ENCODE peak calls at places on chromosomes 12 and 14, in seven cellular contexts. H is mucosa of descending colon, V is uterus, U is choroid plexus epithelial cell, X is AG10803, Y is retinal pigment epithelial cell, J is progenitor cell of endocrine pancreas. F is an unnamed sample.

GRCh38 chr14:43155924-43156323 is 1351.2 kb downstream of the FSCB start:
- DNase-seq in H (no peak), V (no peak), U (no peak), X (no peak), Y (no peak), J (no peak), F (no peak)

GRCh38 chr12:2654311-2654710 is 140.5 kb upstream of the FKBP4 start:
- DNase-seq in H (no peak), V (no peak), U (no peak), X (no peak), Y (no peak), J (no peak), F (no peak)

GRCh38 chr14:102390486-102390885 is 27.7 kb downstream of the TECPR2 start:
- DNase-seq in H (no peak), V (no peak), U (peak), X (no peak), Y (no peak), J (no peak), F (no peak)

GRCh38 chr12:56808954-56809353 is 45.8 kb downstream of the HSD17B6 start:
- DNase-seq in H (no peak), V (no peak), U (peak), X (no peak), Y (no peak), J (no peak), F (peak)

GRCh38 chr14:100633406-100633805 is 46.2 kb upstream of the BEGAIN start:
- DNase-seq in H (peak), V (no peak), U (no peak), X (no peak), Y (no peak), J (no peak), F (no peak)

GRCh38 chr12:68887641-68888040 is 45.3 kb downstream of the CPM start:
- DNase-seq in H (no peak), V (no peak), U (no peak), X (no peak), Y (no peak), J (no peak), F (no peak)

GRCh38 chr12:29427964-29428363 is 47.0 kb upstream of the ERGIC2 start:
- DNase-seq in H (no peak), V (no peak), U (peak), X (no peak), Y (no peak), J (no peak), F (no peak)

GRCh38 chr12:112978163-112979081 is at the start of gene OAS2:
- DNase-seq in H (peak), V (peak), U (peak), X (peak), Y (no peak), J (no peak), F (peak)

GRCh38 chr14:75016815-75017214 is 14.1 kb downstream of the EIF2B2 start:
- DNase-seq in H (no peak), V (no peak), U (no peak), X (no peak), Y (no peak), J (no peak), F (no peak)

GRCh38 chr12:47882796-47883546 is 21.8 kb downstream of the VDR start:
- DNase-seq in H (peak), V (no peak), U (no peak), X (no peak), Y (no peak), J (no peak), F (no peak)

GRCh38 chr12:51760231-51760630 is 88.3 kb downstream of the FIGNL2 start:
- DNase-seq in H (no peak), V (no peak), U (no peak), X (no peak), Y (no peak), J (no peak), F (peak)

GRCh38 chr14:102938191-102938590 is 15.7 kb downstream of the AMN start:
- DNase-seq in H (peak), V (no peak), U (no peak), X (no peak), Y (no peak), J (no peak), F (no peak)

GRCh38 chr14:71551291-71551955 is 380.8 kb upstream of the RGS6 start:
- DNase-seq in H (no peak), V (no peak), U (peak), X (peak), Y (no peak), J (no peak), F (peak)

GRCh38 chr14:80930095-80930494 is 11.4 kb downstream of the CEP128 start:
- DNase-seq in H (no peak), V (no peak), U (no peak), X (no peak), Y (no peak), J (no peak), F (no peak)

GRCh38 chr14:80926706-80927384 is 14.7 kb downstream of the CEP128 start:
- DNase-seq in H (no peak), V (no peak), U (peak), X (peak), Y (no peak), J (no peak), F (peak)

GRCh38 chr14:80930836-80931389 is 10.6 kb downstream of the CEP128 start:
- DNase-seq in H (no peak), V (no peak), U (peak), X (peak), Y (peak), J (no peak), F (peak)

GRCh38 chr14:80924365-80925103 is 17.0 kb downstream of the CEP128 start:
- DNase-seq in H (no peak), V (no peak), U (no peak), X (no peak), Y (no peak), J (no peak), F (no peak)

DNA sequence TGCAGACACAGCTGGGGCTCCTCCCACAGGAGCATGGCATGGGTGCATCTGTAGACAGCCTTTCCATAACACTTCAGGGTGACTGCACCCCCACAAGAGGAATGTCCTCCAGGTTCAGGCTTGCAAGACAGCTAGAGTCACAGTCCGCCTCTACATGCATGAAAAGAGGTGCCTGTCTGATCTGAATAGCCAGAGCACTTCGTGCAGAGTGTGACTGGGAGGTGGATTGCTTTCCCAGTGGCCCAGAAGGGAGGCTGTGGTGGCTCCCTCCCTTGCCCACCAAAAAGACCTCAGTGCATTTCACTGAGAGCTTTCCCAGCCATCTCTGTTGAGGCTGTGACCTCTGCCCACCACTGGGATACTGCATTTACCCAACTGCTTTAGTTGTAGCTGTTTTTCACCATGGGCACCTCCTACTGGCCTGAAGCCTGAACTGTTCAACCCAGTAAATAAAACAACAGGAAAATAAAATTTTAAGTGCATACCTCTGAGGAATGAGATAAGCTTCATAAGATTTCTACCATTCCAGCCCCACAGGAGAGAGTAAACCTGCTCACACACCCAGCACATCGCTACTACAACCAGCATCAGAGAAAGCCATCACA is 14.1 kb downstream of the CEP128 start:
- DNase-seq in H (no peak), V (no peak), U (no peak), X (no peak), Y (no peak), J (no peak), F (no peak)
- TF ChIP-seq CTCF in H (no peak), V (no peak), U (peak), X (no peak), Y (peak), J (peak), F (peak)

DNA sequence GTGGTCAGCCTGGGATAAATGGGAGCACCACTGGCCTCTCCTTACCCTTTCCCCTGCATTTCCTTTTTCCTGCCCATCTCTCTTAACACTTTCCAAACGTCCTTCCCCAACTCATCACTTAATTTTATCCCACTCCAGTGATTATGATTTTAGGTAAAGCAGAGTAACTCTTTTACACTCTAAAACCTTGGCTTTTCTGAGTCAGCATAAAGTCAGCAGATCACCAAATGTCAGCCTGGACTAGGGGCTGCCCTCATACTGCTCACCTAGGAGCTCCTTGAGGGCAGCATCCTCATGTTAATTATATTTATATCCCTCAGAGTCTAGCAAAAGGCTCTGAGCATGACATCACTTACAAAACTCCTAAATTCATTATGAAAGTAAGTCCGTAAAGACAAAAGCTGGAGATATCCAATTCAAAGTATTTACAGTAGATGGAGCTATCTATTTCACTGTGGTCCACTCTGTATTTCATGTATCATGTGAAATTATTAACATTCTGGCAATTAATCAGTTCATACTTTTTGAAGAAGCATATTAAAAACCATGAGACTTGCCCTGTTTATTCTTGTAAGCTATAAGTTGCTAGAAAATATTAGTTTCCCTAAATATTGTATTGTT is 17.0 kb upstream of the DICER1 start:
- DNase-seq in H (no peak), V (no peak), U (peak), X (peak), Y (no peak), J (no peak), F (no peak)
- TF ChIP-seq CTCF in H (no peak), V (no peak), U (peak), X (peak), Y (peak), J (no peak), F (peak)

DNA sequence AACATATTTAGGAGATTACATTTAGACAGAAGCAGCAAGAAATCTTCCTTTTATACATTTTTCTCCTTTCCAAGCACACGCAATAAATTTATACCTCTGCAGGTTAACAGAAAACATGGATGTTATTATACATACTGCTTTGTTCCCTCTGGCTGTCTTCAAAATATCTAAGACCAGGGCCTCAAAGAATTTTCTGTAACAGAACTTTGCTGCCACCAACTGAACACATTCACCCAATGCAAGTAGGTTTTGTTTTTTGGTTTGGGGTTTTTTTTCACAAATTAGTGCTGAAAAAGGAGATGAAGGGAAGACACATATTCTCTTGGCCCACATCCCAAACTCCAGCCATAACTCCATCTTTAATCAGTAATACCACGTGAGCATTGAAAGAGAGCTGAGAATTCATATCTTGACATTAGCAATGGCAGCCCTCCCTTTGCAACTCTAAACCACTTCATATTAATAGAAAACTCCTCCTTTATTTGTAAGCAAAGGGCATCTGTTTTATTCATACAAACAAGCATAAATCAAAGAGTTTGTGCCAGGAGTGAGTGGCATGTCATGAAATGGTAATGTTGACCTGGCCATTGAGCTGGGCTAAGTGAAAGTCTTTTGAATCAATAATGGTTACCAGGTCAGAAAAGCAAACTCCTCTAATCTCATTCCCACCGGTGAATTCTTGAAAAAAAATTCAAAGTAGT is 150.8 kb upstream of the FSCB start:
- DNase-seq in H (no peak), V (no peak), U (peak), X (no peak), Y (peak), J (no peak), F (no peak)
- TF ChIP-seq CTCF in H (no peak), V (peak), U (no peak), X (no peak), Y (peak), J (peak), F (no peak)

GRCh38 chr12:123233505-123234299 is 466 bp downstream of the MTRFR start:
- DNase-seq in H (peak), V (no peak), U (peak), X (no peak), Y (no peak), J (no peak), F (no peak)
- TF ChIP-seq CTCF in H (no peak), V (no peak), U (peak), X (no peak), Y (peak), J (no peak), F (no peak)

GRCh38 chr14:93115069-93115919 is 431 bp downstream of the ITPK1 start:
- DNase-seq in H (peak), V (peak), U (peak), X (peak), Y (peak), J (peak), F (peak)
- TF ChIP-seq CTCF in H (peak), V (peak), U (no peak), X (no peak), Y (no peak), J (no peak), F (no peak)

GRCh38 chr12:50182461-50182860 is 15.3 kb upstream of the CERS5 start:
- DNase-seq in H (no peak), V (no peak), U (no peak), X (no peak), Y (no peak), J (no peak), F (no peak)
- TF ChIP-seq CTCF in H (no peak), V (no peak), U (no peak), X (no peak), Y (peak), J (no peak), F (peak)

DNA sequence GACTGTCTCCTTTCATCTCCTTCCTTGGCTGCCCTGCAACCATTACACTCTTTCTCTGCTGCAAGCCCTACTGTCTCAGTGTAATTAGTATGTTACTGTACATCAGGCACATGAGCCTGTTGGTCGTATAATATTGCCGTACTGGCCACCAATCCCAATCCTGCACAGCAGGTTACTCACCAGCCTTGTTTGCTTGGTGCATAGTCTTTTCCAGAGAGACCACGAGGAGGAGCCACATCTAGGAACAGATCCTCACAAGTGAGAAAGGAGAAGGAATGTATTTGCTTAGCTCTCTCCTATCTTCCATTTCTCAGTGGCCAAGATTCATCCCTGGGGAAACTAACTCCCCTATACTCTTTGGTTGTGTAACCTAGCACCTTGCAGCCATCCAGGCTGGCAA is 33.0 kb upstream of the BICDL1 start:
- DNase-seq in H (no peak), V (no peak), U (peak), X (no peak), Y (no peak), J (no peak), F (no peak)
- TF ChIP-seq CTCF in H (no peak), V (no peak), U (no peak), X (no peak), Y (no peak), J (no peak), F (peak)

GRCh38 chr12:109432842-109433304 is 44.2 kb downstream of the KCTD10 start:
- DNase-seq in H (peak), V (peak), U (peak), X (peak), Y (peak), J (peak), F (peak)

GRCh38 chr12:109435428-109436180 is 41.5 kb downstream of the KCTD10 start:
- DNase-seq in H (no peak), V (no peak), U (no peak), X (no peak), Y (no peak), J (no peak), F (no peak)

GRCh38 chr12:109432431-109432830 is 44.7 kb downstream of the KCTD10 start:
- DNase-seq in H (no peak), V (no peak), U (no peak), X (no peak), Y (no peak), J (no peak), F (no peak)

GRCh38 chr12:109434556-109434955 is 42.5 kb downstream of the KCTD10 start:
- DNase-seq in H (no peak), V (no peak), U (no peak), X (no peak), Y (no peak), J (no peak), F (no peak)

DNA sequence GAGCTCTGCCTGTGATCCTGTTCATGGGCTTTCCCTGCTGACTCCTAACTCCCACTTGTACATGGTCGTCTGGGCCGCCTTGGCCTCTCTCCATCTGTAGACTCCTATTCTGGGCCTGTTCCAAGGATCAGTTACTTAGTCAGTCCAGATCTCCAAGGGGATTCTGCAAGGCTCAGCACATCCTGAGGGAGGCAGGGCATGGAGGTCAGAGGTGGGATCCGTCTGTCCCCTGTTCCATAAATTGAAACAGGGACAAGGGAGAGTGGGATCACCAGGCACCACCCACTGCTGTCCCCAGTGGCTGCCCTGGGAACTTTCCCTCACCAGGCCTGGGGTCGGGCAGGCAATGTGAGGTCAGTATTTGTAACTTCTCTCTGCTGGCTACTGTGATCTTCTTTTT is 43.5 kb downstream of the KCTD10 start:
- DNase-seq in H (no peak), V (no peak), U (no peak), X (no peak), Y (no peak), J (no peak), F (no peak)
- TF ChIP-seq CTCF in H (no peak), V (no peak), U (peak), X (peak), Y (peak), J (peak), F (peak)

GRCh38 chr14:90839889-90840266 is 23.6 kb upstream of the TTC7B start:
- DNase-seq in H (no peak), V (no peak), U (no peak), X (no peak), Y (no peak), J (no peak), F (no peak)

GRCh38 chr14:90842726-90843125 is 26.5 kb upstream of the TTC7B start:
- DNase-seq in H (no peak), V (no peak), U (no peak), X (no peak), Y (no peak), J (no peak), F (no peak)

GRCh38 chr14:90836692-90837063 is 20.4 kb upstream of the TTC7B start:
- DNase-seq in H (no peak), V (peak), U (no peak), X (no peak), Y (no peak), J (no peak), F (no peak)

GRCh38 chr14:90837355-90837754 is 21.1 kb upstream of the TTC7B start:
- DNase-seq in H (no peak), V (no peak), U (no peak), X (no peak), Y (no peak), J (no peak), F (peak)

DNA sequence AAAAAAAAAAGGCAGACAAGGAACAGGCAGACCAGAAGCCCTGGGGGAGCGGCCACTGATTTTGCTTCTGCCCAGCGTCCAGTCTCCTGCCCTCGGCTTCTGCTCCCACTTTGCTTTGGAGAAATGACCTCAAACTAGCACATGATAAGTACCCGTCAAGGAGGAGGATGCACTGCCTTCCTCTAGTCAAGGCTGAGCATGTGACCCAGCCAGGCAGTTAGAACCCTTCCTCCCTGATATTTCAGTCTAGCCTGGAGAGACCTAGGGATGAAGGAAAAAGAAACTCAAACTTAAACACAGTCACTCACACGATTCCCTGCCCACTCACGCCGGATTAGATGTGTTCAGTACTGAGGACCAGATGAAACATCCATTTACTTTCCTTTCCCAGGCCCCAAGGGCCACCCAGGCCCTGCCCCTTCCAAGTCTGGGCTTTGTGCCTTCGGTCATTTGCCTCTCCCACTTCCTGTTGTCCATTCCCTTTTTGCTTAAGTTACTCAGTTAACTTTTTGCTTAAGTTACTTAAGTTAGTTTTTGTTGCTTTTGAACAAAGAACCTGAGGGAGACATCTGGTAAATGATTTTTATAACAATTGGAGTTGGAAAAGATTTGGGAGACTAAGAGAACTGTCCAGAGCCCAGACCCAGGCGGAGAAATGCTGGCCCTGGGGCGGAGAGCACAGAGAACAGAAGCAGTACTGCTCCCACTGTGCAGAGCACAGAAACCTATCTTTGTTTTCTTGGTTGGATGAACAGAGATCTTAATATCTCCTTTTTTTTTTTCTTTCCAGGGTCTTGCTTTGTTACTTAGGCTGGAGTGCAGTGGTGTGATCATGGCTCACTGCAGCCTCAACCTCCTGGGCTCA is 23.0 kb upstream of the TTC7B start:
- DNase-seq in H (no peak), V (peak), U (peak), X (peak), Y (no peak), J (no peak), F (peak)
- TF ChIP-seq CTCF in H (no peak), V (no peak), U (no peak), X (no peak), Y (no peak), J (no peak), F (no peak)